ENCODE peak calls at places on chromosomes 3 and 15, in seven cellular contexts. H is IMR-90; F is naive thymus-derived CD4-positive, alpha-beta T cell; E is ovary; V is fibroblast of lung; T is Peyer's patch; I is tibial artery. G is an unnamed sample.

GRCh38 chr15:92668086-92668485 is 12.5 kb upstream of the FAM174B start:
- DNase-seq in H (no peak), F (no peak), E (no peak), V (no peak), T (no peak), I (no peak), G (no peak)

GRCh38 chr3:70982700-70983140 is 600.8 kb downstream of the FOXP1 start:
- DNase-seq in H (peak; percentile 86), F (no peak), E (no peak), V (peak; percentile 86), T (no peak), I (peak; percentile 53), G (peak; percentile 14)

GRCh38 chr3:31196881-31197364 is 302.5 kb upstream of the GADL1 start:
- DNase-seq in H (peak; percentile 18), F (no peak), E (peak; percentile 61), V (peak; percentile 79), T (no peak), I (peak; percentile 59), G (no peak)

GRCh38 chr15:33654859-33655258 is 313.4 kb upstream of the CHRM5 start:
- DNase-seq in H (no peak), F (no peak), E (no peak), V (no peak), T (no peak), I (no peak), G (no peak)

GRCh38 chr3:9750556-9751411 is 1.0 kb downstream of the OGG1 start:
- DNase-seq in H (peak; percentile 38), F (no peak), E (no peak), V (peak; percentile 45), T (peak; percentile 83), I (no peak), G (no peak)

GRCh38 chr3:155760653-155761052 is 15.8 kb upstream of the PLCH1 start:
- DNase-seq in H (no peak), F (no peak), E (no peak), V (no peak), T (no peak), I (no peak), G (no peak)

GRCh38 chr3:42442640-42443039 is 32.2 kb upstream of the LYZL4 start:
- DNase-seq in H (no peak), F (no peak), E (no peak), V (no peak), T (no peak), I (no peak), G (no peak)

GRCh38 chr3:141454906-141455602 is 31.8 kb upstream of the RASA2 start:
- DNase-seq in H (peak; percentile 88), F (no peak), E (no peak), V (peak; percentile 83), T (no peak), I (no peak), G (peak; percentile 9)

GRCh38 chr3:55042591-55042990 is 114.7 kb upstream of the LRTM1 start:
- DNase-seq in H (peak; percentile 30), F (no peak), E (no peak), V (no peak), T (no peak), I (no peak), G (no peak)

GRCh38 chr3:115052906-115053305 is 94.2 kb downstream of the ZBTB20 start:
- DNase-seq in H (no peak), F (no peak), E (no peak), V (peak; percentile 29), T (no peak), I (no peak), G (no peak)

GRCh38 chr3:45929042-45929679 is 14.1 kb upstream of the CXCR6 start:
- DNase-seq in H (peak; percentile 26), F (peak; percentile 56), E (no peak), V (no peak), T (peak; percentile 76), I (no peak), G (peak; percentile 61)

GRCh38 chr3:66010348-66011097 is 28.2 kb downstream of the MAGI1 start:
- DNase-seq in H (no peak), F (no peak), E (no peak), V (no peak), T (no peak), I (no peak), G (no peak)

GRCh38 chr3:11157406-11157805 is 3.1 kb downstream of the HRH1 start:
- DNase-seq in H (no peak), F (no peak), E (no peak), V (peak; percentile 20), T (no peak), I (no peak), G (no peak)

GRCh38 chr15:29560896-29561295 is 261.4 kb downstream of the TJP1 start:
- DNase-seq in H (no peak), F (no peak), E (no peak), V (no peak), T (no peak), I (no peak), G (no peak)

GRCh38 chr15:37106490-37107001 is 6.2 kb upstream of the MEIS2 start:
- DNase-seq in H (peak; percentile 24), F (no peak), E (peak; percentile 67), V (peak; percentile 67), T (no peak), I (no peak), G (no peak)

GRCh38 chr15:86743283-86743903 is 663.7 kb downstream of the AGBL1 start:
- DNase-seq in H (no peak), F (peak; percentile 13), E (no peak), V (peak; percentile 6), T (peak; percentile 74), I (no peak), G (peak; percentile 31)

GRCh38 chr15:89367485-89368451 is 33.1 kb upstream of the POLG start:
- DNase-seq in H (no peak), F (no peak), E (no peak), V (no peak), T (no peak), I (no peak), G (no peak)

GRCh38 chr3:150451329-150452084 is 43.4 kb downstream of the TSC22D2 start:
- DNase-seq in H (no peak), F (no peak), E (no peak), V (peak; percentile 45), T (no peak), I (no peak), G (no peak)

GRCh38 chr3:159884661-159885402 is 103.8 kb upstream of the IL12A start:
- DNase-seq in H (peak; percentile 65), F (no peak), E (no peak), V (no peak), T (no peak), I (no peak), G (no peak)

GRCh38 chr3:189836795-189837194 is 205.6 kb downstream of the TP63 start:
- DNase-seq in H (no peak), F (no peak), E (no peak), V (no peak), T (no peak), I (no peak), G (no peak)

GRCh38 chr3:189834462-189834861 is 203.3 kb downstream of the TP63 start:
- DNase-seq in H (no peak), F (no peak), E (no peak), V (no peak), T (no peak), I (no peak), G (no peak)

GRCh38 chr3:189839576-189839975 is 208.4 kb downstream of the TP63 start:
- DNase-seq in H (peak; percentile 60), F (no peak), E (no peak), V (peak; percentile 85), T (no peak), I (no peak), G (no peak)

GRCh38 chr3:189841474-189842205 is 210.5 kb downstream of the TP63 start:
- DNase-seq in H (peak; percentile 64), F (no peak), E (no peak), V (peak; percentile 82), T (no peak), I (no peak), G (no peak)

DNA sequence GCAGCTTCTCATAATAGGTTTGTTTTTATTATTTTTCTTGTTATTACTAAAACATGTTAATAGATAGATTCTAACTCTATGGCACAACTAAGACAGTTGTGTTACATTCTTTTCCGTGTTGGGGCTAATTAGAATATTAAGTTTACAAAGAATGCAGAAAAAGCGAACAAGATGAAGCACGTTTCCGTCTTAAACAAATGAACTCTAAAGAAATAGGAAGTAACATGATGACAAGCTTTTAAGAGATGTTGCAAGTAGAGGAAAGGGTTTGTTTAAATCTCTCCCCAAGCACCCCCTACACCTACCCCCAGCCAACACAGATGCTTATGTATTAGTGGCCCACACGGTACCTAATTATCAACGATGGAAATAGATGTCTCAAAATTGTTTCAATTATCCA is 207.1 kb downstream of the TP63 start:
- DNase-seq in H (no peak), F (no peak), E (no peak), V (no peak), T (no peak), I (no peak), G (no peak)
- H3K4me3 ChIP-seq in H (no peak overlapping the region), F (no peak overlapping the region), E (no peak overlapping the region), V (no peak overlapping the region), T (no peak overlapping the region), I (no peak overlapping the region), G (no peak overlapping the region)

GRCh38 chr3:183635431-183636220 is at the start of gene KLHL24:
- DNase-seq in H (peak; percentile 91), F (peak; percentile 75), E (peak; percentile 93), V (peak; percentile 91), T (peak; percentile 97), I (peak; percentile 95), G (peak; percentile 94)

GRCh38 chr3:183637106-183637486 is 1.7 kb downstream of the KLHL24 start:
- DNase-seq in H (no peak), F (no peak), E (no peak), V (no peak), T (no peak), I (no peak), G (no peak)

GRCh38 chr3:183636221-183637105 is 1.0 kb downstream of the KLHL24 start:
- DNase-seq in H (peak; percentile 94), F (peak; percentile 77), E (peak; percentile 88), V (peak; percentile 96), T (peak; percentile 98), I (peak; percentile 95), G (peak; percentile 92)

GRCh38 chr3:183635107-183635430 is 354 bp upstream of the KLHL24 start:
- DNase-seq in H (no peak), F (no peak), E (no peak), V (no peak), T (no peak), I (peak; percentile 26), G (no peak)

GRCh38 chr3:183634707-183635106 is 716 bp upstream of the KLHL24 start:
- DNase-seq in H (no peak), F (no peak), E (no peak), V (no peak), T (no peak), I (no peak), G (no peak)
- H3K4me3 ChIP-seq in H (no peak overlapping the region), F (peak overlapping the region; percentile 75), E (no peak overlapping the region), V (no peak overlapping the region), T (no peak overlapping the region), I (peak overlapping the region; percentile 91), G (peak overlapping the region; percentile 84)

DNA sequence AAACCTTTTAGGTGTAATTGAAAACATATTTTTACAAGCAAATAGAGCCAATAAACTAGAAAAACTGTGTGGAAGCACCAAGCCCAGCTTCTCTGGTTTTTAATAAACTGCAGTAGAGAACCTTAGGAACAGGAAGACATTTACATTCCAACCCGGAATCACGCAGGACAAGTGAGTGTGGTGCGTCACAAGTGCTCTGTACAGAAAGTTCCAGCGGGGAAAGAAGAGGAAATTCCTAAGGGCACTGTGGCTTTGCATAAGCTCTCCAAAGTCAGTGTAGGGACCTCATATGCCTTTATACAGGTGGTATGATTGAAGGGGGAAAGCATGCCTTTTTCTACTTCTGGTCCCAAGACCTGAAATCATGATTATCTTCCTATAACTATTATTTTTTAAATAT is 21.6 kb downstream of the COL8A1 start:
- DNase-seq in H (no peak), F (no peak), E (no peak), V (peak; percentile 49), T (no peak), I (peak; percentile 63), G (no peak)
- H3K4me3 ChIP-seq in H (no peak overlapping the region), F (no peak overlapping the region), E (no peak overlapping the region), V (no peak overlapping the region), T (no peak overlapping the region), I (no peak overlapping the region), G (no peak overlapping the region)

GRCh38 chr3:64221564-64222257 is 3.6 kb downstream of the PRICKLE2 start:
- DNase-seq in H (no peak), F (no peak), E (no peak), V (no peak), T (no peak), I (no peak), G (no peak)
- H3K4me3 ChIP-seq in H (no peak overlapping the region), F (no peak overlapping the region), E (no peak overlapping the region), V (no peak overlapping the region), T (no peak overlapping the region), I (no peak overlapping the region), G (no peak overlapping the region)